ENCODE peak calls at places on chromosomes 2 and 18, in five cellular contexts. L is neural progenitor cell, H is breast epithelium, N is AG04449, A is coronary artery. J is an unnamed sample.
A peak's percentile ranks its signal among the peaks of the same experiment; 100 is the strongest.

GRCh38 chr2:40201425-40201824 is 250.5 kb downstream of the SLC8A1 start:
- DNase-seq in L (no peak), H (no peak), A (no peak), N (no peak), J (no peak)

GRCh38 chr2:234304945-234305344 is 191.9 kb downstream of the ARL4C start:
- DNase-seq in A (no peak), N (no peak), L (peak; percentile 85), H (no peak), J (peak; percentile 92)

GRCh38 chr2:1744446-1745170 is at the start of gene PXDN:
- DNase-seq in H (peak; percentile 56), A (peak; percentile 77), N (no peak), L (peak; percentile 76), J (peak; percentile 74)

GRCh38 chr2:70258532-70258875 is 567 bp downstream of the PCYOX1 start:
- DNase-seq in A (peak; percentile 84), L (peak; percentile 59), H (peak; percentile 60), N (no peak), J (peak; percentile 46)

GRCh38 chr2:27863146-27863545 is 27.0 kb downstream of the RBKS start:
- DNase-seq in A (no peak), L (no peak), H (no peak), N (no peak), J (no peak)

GRCh38 chr2:172804423-172804822 is 68.8 kb downstream of the RAPGEF4 start:
- DNase-seq in A (no peak), N (no peak), H (no peak), L (no peak), J (no peak)

GRCh38 chr2:241218131-241219029 is 29.9 kb downstream of the ANO7 start:
- DNase-seq in N (no peak), L (peak; percentile 85), H (no peak), A (no peak), J (peak; percentile 74)

GRCh38 chr2:143473206-143473605 is 344.0 kb downstream of the ARHGAP15 start:
- DNase-seq in A (no peak), H (no peak), N (no peak), L (no peak), J (no peak)

GRCh38 chr2:19114754-19115231 is 243.6 kb downstream of the OSR1 start:
- DNase-seq in H (no peak), N (no peak), A (no peak), L (no peak), J (no peak)

GRCh38 chr18:52242711-52243110 is 97.3 kb upstream of the DCC start:
- DNase-seq in A (no peak), H (no peak), N (no peak), L (no peak), J (no peak)

GRCh38 chr2:26542194-26542455 is 64.2 kb upstream of the OTOF start:
- DNase-seq in L (no peak), N (no peak), H (peak; percentile 15), A (no peak), J (no peak)

GRCh38 chr2:85988210-85988913 is 99.6 kb upstream of the ST3GAL5 start:
- DNase-seq in A (no peak), L (no peak), H (no peak), N (no peak), J (no peak)

GRCh38 chr2:150526827-150527226 is 39.4 kb upstream of the RND3 start:
- DNase-seq in L (no peak), N (peak; percentile 73), A (no peak), H (no peak), J (peak; percentile 82)

GRCh38 chr2:69608109-69608508 is 35.4 kb downstream of the AAK1 start:
- DNase-seq in N (no peak), H (no peak), A (no peak), L (no peak), J (no peak)

GRCh38 chr18:47215554-47216138 is 35.8 kb downstream of the SKOR2 start:
- DNase-seq in A (no peak), N (peak; percentile 33), L (peak; percentile 76), H (no peak), J (peak; percentile 59)

GRCh38 chr2:231745303-231746038 is 35.6 kb downstream of the PDE6D start:
- DNase-seq in L (peak; percentile 81), A (no peak), N (no peak), H (no peak), J (peak; percentile 20)

GRCh38 chr18:79781331-79781941 is 16.3 kb upstream of the KCNG2 start:
- DNase-seq in L (no peak), H (no peak), A (no peak), N (no peak), J (no peak)

GRCh38 chr2:215550331-215550730 is 114.5 kb upstream of the FN1 start:
- DNase-seq in H (no peak), A (no peak), N (no peak), L (no peak), J (no peak)

GRCh38 chr2:70766357-70767093 is 1.5 kb downstream of the ADD2 start:
- DNase-seq in L (no peak), H (no peak), A (no peak), N (no peak), J (no peak)